ENCODE peak calls at places on chromosomes 3 and 15, in five cellular contexts. A is fibroblast of mammary gland, P is ovary, F is ELF-1, O is adrenal gland. G is an unnamed sample.

GRCh38 chr3:73661262-73661661 is 36.5 kb upstream of the PDZRN3 start:
- DNase-seq in O (no peak), F (no peak), P (no peak), A (peak), G (no peak)

GRCh38 chr3:9422712-9423424 is 25.5 kb downstream of the SETD5 start:
- DNase-seq in A (peak), P (peak), F (peak), O (peak), G (peak)

GRCh38 chr3:20563236-20563635 is 377.2 kb upstream of the SGO1 start:
- DNase-seq in P (no peak), O (no peak), A (peak), F (no peak), G (no peak)

GRCh38 chr3:169659096-169659521 is 4.4 kb downstream of the MECOM start:
- DNase-seq in F (peak), P (no peak), A (no peak), O (no peak), G (no peak)

GRCh38 chr3:42262525-42262924 is 3.5 kb downstream of the CCK start:
- DNase-seq in P (no peak), O (no peak), F (peak), A (peak), G (no peak)

GRCh38 chr15:60392986-60393811 is 4.6 kb downstream of the ANXA2 start:
- DNase-seq in A (peak), P (peak), O (peak), F (peak), G (peak)

GRCh38 chr3:74561881-74562280 is 52.6 kb downstream of the CNTN3 start:
- DNase-seq in O (no peak), A (peak), P (no peak), F (no peak), G (no peak)

GRCh38 chr3:70064194-70064787 is 64.8 kb downstream of the SAMMSON start:
- DNase-seq in A (peak), F (no peak), O (peak), P (no peak), G (no peak)

GRCh38 chr3:30688776-30689175 is 82.4 kb downstream of the TGFBR2 start:
- DNase-seq in O (no peak), P (no peak), F (no peak), A (peak), G (no peak)

GRCh38 chr15:69457304-69458280 is 5.0 kb downstream of the RPLP1 start:
- DNase-seq in P (no peak), F (no peak), A (no peak), O (no peak), G (no peak)

GRCh38 chr3:126731044-126731443 is 27.0 kb downstream of the CHCHD6 start:
- DNase-seq in F (no peak), A (no peak), P (no peak), O (no peak), G (no peak)

GRCh38 chr3:197025736-197026480 is 3.7 kb downstream of the MELTF start:
- DNase-seq in F (no peak), O (no peak), A (no peak), P (no peak), G (no peak)

GRCh38 chr3:4835616-4836043 is 143.6 kb upstream of the BHLHE40 start:
- DNase-seq in P (no peak), F (no peak), O (no peak), A (no peak), G (no peak)

GRCh38 chr15:48856947-48857346 is 21.0 kb upstream of the EID1 start:
- DNase-seq in O (no peak), P (no peak), F (peak), A (no peak), G (no peak)

GRCh38 chr3:12979947-12980487 is 93.2 kb downstream of the IQSEC1 start:
- DNase-seq in P (no peak), F (no peak), O (no peak), A (no peak), G (no peak)